ENCODE peak calls at places on chromosomes 16 and 17, in six cellular contexts. One of them, this sample, is unnamed.

GRCh38 chr17:73203788-73204479 is 11.1 kb downstream of the COG1 start:
- DNase-seq in neuronal stem cell: no peak
- DNase-seq in IMR-90: no peak
- DNase-seq in H9: no peak
- DNase-seq in H1: no peak
- DNase-seq in mesendoderm: no peak
- DNase-seq in this sample: no peak

GRCh38 chr16:65837431-65837986 is 529.0 kb upstream of the CDH5 start:
- DNase-seq in neuronal stem cell: no peak
- DNase-seq in IMR-90: no peak
- DNase-seq in H9: no peak
- DNase-seq in H1: no peak
- DNase-seq in mesendoderm: peak
- DNase-seq in this sample: no peak

GRCh38 chr17:2482218-2482617 is 29.5 kb downstream of the METTL16 start:
- DNase-seq in neuronal stem cell: no peak
- DNase-seq in IMR-90: no peak
- DNase-seq in H9: no peak
- DNase-seq in H1: no peak
- DNase-seq in mesendoderm: no peak
- DNase-seq in this sample: no peak

GRCh38 chr16:51419768-51420167 is 268.7 kb upstream of the SALL1 start:
- DNase-seq in neuronal stem cell: no peak
- DNase-seq in IMR-90: no peak
- DNase-seq in H9: no peak
- DNase-seq in H1: no peak
- DNase-seq in mesendoderm: no peak
- DNase-seq in this sample: no peak

GRCh38 chr17:37743875-37744632 is 805 bp downstream of the HNF1B start:
- DNase-seq in neuronal stem cell: peak
- DNase-seq in IMR-90: no peak
- DNase-seq in H9: peak
- DNase-seq in H1: peak
- DNase-seq in mesendoderm: peak
- DNase-seq in this sample: peak

GRCh38 chr17:38743556-38744171 is 4.5 kb downstream of the PCGF2 start:
- DNase-seq in neuronal stem cell: no peak
- DNase-seq in IMR-90: no peak
- DNase-seq in H9: peak
- DNase-seq in H1: no peak
- DNase-seq in mesendoderm: no peak
- DNase-seq in this sample: no peak

GRCh38 chr16:68894714-68895113 is 51.4 kb downstream of the TANGO6 start:
- DNase-seq in neuronal stem cell: no peak
- DNase-seq in IMR-90: no peak
- DNase-seq in H9: no peak
- DNase-seq in H1: no peak
- DNase-seq in mesendoderm: no peak
- DNase-seq in this sample: no peak

GRCh38 chr17:29243792-29244191 is 2.9 kb upstream of the CRYBA1 start:
- DNase-seq in neuronal stem cell: no peak
- DNase-seq in IMR-90: peak
- DNase-seq in H9: peak
- DNase-seq in H1: no peak
- DNase-seq in mesendoderm: peak
- DNase-seq in this sample: peak

GRCh38 chr17:29621751-29622194 is 939 bp downstream of the CORO6 start:
- DNase-seq in neuronal stem cell: no peak
- DNase-seq in IMR-90: no peak
- DNase-seq in H9: no peak
- DNase-seq in H1: no peak
- DNase-seq in mesendoderm: no peak
- DNase-seq in this sample: no peak

GRCh38 chr17:40065771-40066510 is 3.2 kb downstream of the THRA start:
- DNase-seq in neuronal stem cell: no peak
- DNase-seq in IMR-90: no peak
- DNase-seq in H9: peak
- DNase-seq in H1: no peak
- DNase-seq in mesendoderm: no peak
- DNase-seq in this sample: no peak

GRCh38 chr16:3038256-3038655 is 1.5 kb upstream of the BICDL2 start:
- DNase-seq in neuronal stem cell: no peak
- DNase-seq in IMR-90: no peak
- DNase-seq in H9: peak
- DNase-seq in H1: peak
- DNase-seq in mesendoderm: peak
- DNase-seq in this sample: no peak

GRCh38 chr17:41665566-41666335 is 22.9 kb upstream of the EIF1 start:
- DNase-seq in neuronal stem cell: peak
- DNase-seq in IMR-90: peak
- DNase-seq in H9: peak
- DNase-seq in H1: peak
- DNase-seq in mesendoderm: peak
- DNase-seq in this sample: peak

DNA sequence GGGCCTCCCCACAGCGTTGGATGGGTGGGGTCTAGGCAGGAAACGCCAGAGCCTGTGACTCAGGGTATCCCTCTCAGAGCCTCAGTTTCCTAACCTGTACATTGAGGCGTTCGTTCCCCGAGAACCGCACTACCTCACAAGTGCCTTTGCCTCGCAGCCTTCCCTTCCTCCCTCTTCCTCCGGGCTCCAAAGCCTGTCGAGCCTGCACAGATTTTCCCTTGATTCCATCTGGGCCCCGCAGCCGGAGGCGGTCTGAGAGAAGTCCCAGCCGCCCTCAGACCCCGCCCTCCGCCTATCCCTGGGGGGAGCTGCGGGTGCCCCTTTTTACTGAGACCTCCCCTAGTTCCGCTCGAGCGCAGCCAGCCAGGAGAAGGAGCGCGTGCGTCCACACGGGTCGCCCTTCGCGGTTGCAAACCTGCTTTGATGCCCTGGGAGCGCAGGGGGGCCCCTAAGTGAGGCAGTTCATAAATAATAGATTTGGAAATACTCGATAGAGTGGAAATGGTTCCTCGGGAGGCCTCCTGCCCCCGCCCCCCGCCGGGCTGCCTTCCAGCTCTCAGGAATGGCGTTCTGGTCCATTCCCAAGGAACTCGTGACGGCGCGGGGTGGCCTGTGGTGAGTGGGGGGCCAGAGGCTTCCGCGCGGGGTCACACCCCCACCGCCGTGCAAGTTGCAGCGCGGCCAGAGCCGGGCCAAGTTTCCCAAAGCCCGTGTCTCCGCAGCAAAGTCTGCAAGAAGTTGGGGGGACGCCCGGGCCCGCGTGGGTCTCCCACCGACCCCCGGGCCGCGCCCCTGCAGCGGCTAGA is 672 bp downstream of the C16orf74 start:
- DNase-seq in neuronal stem cell: no peak
- DNase-seq in IMR-90: peak
- DNase-seq in H9: peak
- DNase-seq in H1: peak
- DNase-seq in mesendoderm: no peak
- DNase-seq in this sample: peak
- H2BK15ac ChIP-seq in neuronal stem cell: peak
- H2BK15ac ChIP-seq in IMR-90: no peak
- H2BK15ac ChIP-seq in H9: no peak
- H2BK15ac ChIP-seq in H1: no peak
- H2BK15ac ChIP-seq in mesendoderm: no peak
- H2BK15ac ChIP-seq in this sample: peak

GRCh38 chr16:1123525-1124230 is 27.6 kb upstream of the C1QTNF8 start:
- DNase-seq in neuronal stem cell: no peak
- DNase-seq in IMR-90: no peak
- DNase-seq in H9: no peak
- DNase-seq in H1: no peak
- DNase-seq in mesendoderm: no peak
- DNase-seq in this sample: no peak

GRCh38 chr16:1124291-1124690 is 28.2 kb upstream of the C1QTNF8 start:
- DNase-seq in neuronal stem cell: no peak
- DNase-seq in IMR-90: no peak
- DNase-seq in H9: no peak
- DNase-seq in H1: no peak
- DNase-seq in mesendoderm: no peak
- DNase-seq in this sample: no peak

GRCh38 chr16:1126044-1126443 is 26.9 kb upstream of the CACNA1H start:
- DNase-seq in neuronal stem cell: no peak
- DNase-seq in IMR-90: no peak
- DNase-seq in H9: no peak
- DNase-seq in H1: no peak
- DNase-seq in mesendoderm: no peak
- DNase-seq in this sample: no peak

GRCh38 chr16:1125471-1125870 is 27.4 kb upstream of the CACNA1H start:
- DNase-seq in neuronal stem cell: no peak
- DNase-seq in IMR-90: peak
- DNase-seq in H9: no peak
- DNase-seq in H1: no peak
- DNase-seq in mesendoderm: no peak
- DNase-seq in this sample: no peak

GRCh38 chr16:1124795-1125194 is 28.1 kb upstream of the CACNA1H start:
- DNase-seq in neuronal stem cell: no peak
- DNase-seq in IMR-90: no peak
- DNase-seq in H9: no peak
- DNase-seq in H1: no peak
- DNase-seq in mesendoderm: no peak
- DNase-seq in this sample: no peak
- H2BK15ac ChIP-seq in neuronal stem cell: peak
- H2BK15ac ChIP-seq in IMR-90: no peak
- H2BK15ac ChIP-seq in H9: no peak
- H2BK15ac ChIP-seq in H1: no peak
- H2BK15ac ChIP-seq in mesendoderm: no peak
- H2BK15ac ChIP-seq in this sample: no peak

GRCh38 chr17:59878624-59879023 is 14.1 kb downstream of the TUBD1 start:
- DNase-seq in neuronal stem cell: no peak
- DNase-seq in IMR-90: no peak
- DNase-seq in H9: no peak
- DNase-seq in H1: no peak
- DNase-seq in mesendoderm: no peak
- DNase-seq in this sample: no peak
- H2BK15ac ChIP-seq in neuronal stem cell: no peak
- H2BK15ac ChIP-seq in IMR-90: no peak
- H2BK15ac ChIP-seq in H9: no peak
- H2BK15ac ChIP-seq in H1: no peak
- H2BK15ac ChIP-seq in mesendoderm: no peak
- H2BK15ac ChIP-seq in this sample: no peak

GRCh38 chr17:83057397-83057761 is 22.0 kb upstream of the METRNL start:
- DNase-seq in neuronal stem cell: no peak
- DNase-seq in IMR-90: no peak
- DNase-seq in H9: peak
- DNase-seq in H1: no peak
- DNase-seq in mesendoderm: no peak
- DNase-seq in this sample: no peak

GRCh38 chr17:83055911-83056582 is 23.4 kb upstream of the METRNL start:
- DNase-seq in neuronal stem cell: no peak
- DNase-seq in IMR-90: peak
- DNase-seq in H9: no peak
- DNase-seq in H1: peak
- DNase-seq in mesendoderm: no peak
- DNase-seq in this sample: peak

GRCh38 chr17:83057793-83058477 is 21.5 kb upstream of the METRNL start:
- DNase-seq in neuronal stem cell: no peak
- DNase-seq in IMR-90: no peak
- DNase-seq in H9: no peak
- DNase-seq in H1: no peak
- DNase-seq in mesendoderm: no peak
- DNase-seq in this sample: no peak

GRCh38 chr17:83056583-83057396 is 22.6 kb upstream of the METRNL start:
- DNase-seq in neuronal stem cell: no peak
- DNase-seq in IMR-90: no peak
- DNase-seq in H9: peak
- DNase-seq in H1: peak
- DNase-seq in mesendoderm: no peak
- DNase-seq in this sample: no peak

DNA sequence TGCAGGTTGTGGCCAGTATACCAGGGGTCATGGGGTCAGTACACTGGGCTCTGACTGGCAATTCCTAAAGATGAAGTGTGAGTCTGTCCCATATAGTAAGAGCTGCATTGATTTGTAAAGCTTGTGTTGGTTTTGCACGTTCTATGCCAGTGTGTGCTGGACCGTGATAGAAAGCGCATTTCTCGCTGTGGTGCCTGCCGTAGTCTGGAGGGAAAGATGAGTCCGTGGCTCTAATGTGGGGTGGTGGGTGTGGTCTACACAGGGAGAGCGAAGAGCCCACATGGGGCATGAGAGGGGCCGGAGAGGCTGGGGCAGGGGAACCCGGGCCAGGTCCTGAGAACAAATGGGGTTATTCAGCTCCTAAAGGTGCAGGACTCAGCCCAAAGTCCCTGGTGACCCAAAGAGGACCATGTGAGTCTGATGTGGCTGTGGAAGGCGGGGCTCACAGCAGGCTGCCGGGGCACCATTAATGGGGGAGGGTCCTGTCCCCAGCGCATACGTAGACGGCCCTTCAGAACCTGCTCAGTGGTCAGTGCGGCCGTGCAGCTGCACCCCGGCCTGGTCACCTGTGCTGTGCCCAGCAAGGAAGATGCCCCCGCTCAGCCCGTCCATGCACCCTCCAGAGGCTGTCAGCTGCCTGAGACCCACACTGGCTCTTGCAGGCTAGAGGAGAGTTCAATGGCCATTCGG is 20.8 kb upstream of the METRNL start:
- DNase-seq in neuronal stem cell: no peak
- DNase-seq in IMR-90: no peak
- DNase-seq in H9: no peak
- DNase-seq in H1: peak
- DNase-seq in mesendoderm: no peak
- DNase-seq in this sample: no peak
- H2BK15ac ChIP-seq in neuronal stem cell: no peak
- H2BK15ac ChIP-seq in IMR-90: no peak
- H2BK15ac ChIP-seq in H9: no peak
- H2BK15ac ChIP-seq in H1: no peak
- H2BK15ac ChIP-seq in mesendoderm: no peak
- H2BK15ac ChIP-seq in this sample: no peak

GRCh38 chr17:17933775-17934174 is 38.4 kb downstream of the TOM1L2 start:
- DNase-seq in neuronal stem cell: no peak
- DNase-seq in IMR-90: peak
- DNase-seq in H9: no peak
- DNase-seq in H1: no peak
- DNase-seq in mesendoderm: no peak
- DNase-seq in this sample: peak
- H2BK15ac ChIP-seq in neuronal stem cell: no peak
- H2BK15ac ChIP-seq in IMR-90: no peak
- H2BK15ac ChIP-seq in H9: no peak
- H2BK15ac ChIP-seq in H1: no peak
- H2BK15ac ChIP-seq in mesendoderm: no peak
- H2BK15ac ChIP-seq in this sample: no peak

GRCh38 chr16:56514845-56515244 is 5.0 kb downstream of the BBS2 start:
- DNase-seq in neuronal stem cell: no peak
- DNase-seq in IMR-90: peak
- DNase-seq in H9: no peak
- DNase-seq in H1: no peak
- DNase-seq in mesendoderm: no peak
- DNase-seq in this sample: peak
- H2BK15ac ChIP-seq in neuronal stem cell: no peak
- H2BK15ac ChIP-seq in IMR-90: no peak
- H2BK15ac ChIP-seq in H9: no peak
- H2BK15ac ChIP-seq in H1: no peak
- H2BK15ac ChIP-seq in mesendoderm: no peak
- H2BK15ac ChIP-seq in this sample: no peak

GRCh38 chr17:75412455-75413317 is 7.2 kb upstream of the GRB2 start:
- DNase-seq in neuronal stem cell: peak
- DNase-seq in IMR-90: peak
- DNase-seq in H9: peak
- DNase-seq in H1: peak
- DNase-seq in mesendoderm: peak
- DNase-seq in this sample: peak
- H2BK15ac ChIP-seq in neuronal stem cell: no peak
- H2BK15ac ChIP-seq in IMR-90: no peak
- H2BK15ac ChIP-seq in H9: peak
- H2BK15ac ChIP-seq in H1: no peak
- H2BK15ac ChIP-seq in mesendoderm: no peak
- H2BK15ac ChIP-seq in this sample: no peak

This sample was measured in mesenchymal stem cell.